ENCODE peak calls at places on chromosomes 6 and 20, in five cellular contexts. E, V, C, B and R are unnamed samples.

GRCh38 chr6:110270166-110270565 is 88.0 kb downstream of the METTL24 start:
- DNase-seq in C (no peak), E (no peak), B (no peak), V (peak; percentile 26), R (no peak)

GRCh38 chr6:33724281-33725023 is 13.0 kb upstream of the UQCC2 start:
- DNase-seq in B (no peak), V (no peak), E (no peak), C (no peak), R (no peak)

GRCh38 chr6:27133281-27134227 is 113.9 kb upstream of the PRSS16 start:
- DNase-seq in B (peak; percentile 72), V (peak; percentile 84), E (peak; percentile 7), C (peak; percentile 79), R (peak; percentile 64)

GRCh38 chr6:105748737-105749161 is 337.4 kb upstream of the PRDM1 start:
- DNase-seq in E (no peak), B (no peak), C (no peak), V (no peak), R (no peak)

GRCh38 chr6:108127826-108128225 is 38.0 kb upstream of the NR2E1 start:
- DNase-seq in E (no peak), B (no peak), V (no peak), C (no peak), R (no peak)

GRCh38 chr6:42627044-42627443 is 63.2 kb downstream of the UBR2 start:
- DNase-seq in B (no peak), E (no peak), V (no peak), C (no peak), R (no peak)

GRCh38 chr6:108684809-108685329 is 124.2 kb downstream of the FOXO3 start:
- DNase-seq in E (no peak), C (no peak), B (peak; percentile 33), V (peak; percentile 31), R (no peak)

GRCh38 chr6:131231886-131232285 is 96.6 kb downstream of the AKAP7 start:
- DNase-seq in C (no peak), E (no peak), V (no peak), B (no peak), R (no peak)

GRCh38 chr20:43590036-43590391 is 723 bp upstream of the IFT52 start:
- DNase-seq in E (peak; percentile 9), C (no peak), V (no peak), B (no peak), R (no peak)

GRCh38 chr6:31558631-31559500 is 11.5 kb downstream of the NFKBIL1 start:
- DNase-seq in E (peak; percentile 37), V (no peak), B (peak; percentile 46), C (no peak), R (no peak)

GRCh38 chr20:34516874-34517542 is 786 bp downstream of the DYNLRB1 start:
- DNase-seq in C (no peak), E (no peak), B (no peak), V (peak; percentile 53), R (no peak)

GRCh38 chr20:16052406-16052805 is 520.8 kb downstream of the KIF16B start:
- DNase-seq in B (no peak), C (no peak), V (no peak), E (no peak), R (no peak)

GRCh38 chr6:170027111-170028043 is 263.5 kb downstream of the DLL1 start:
- DNase-seq in B (no peak), V (no peak), C (no peak), E (no peak), R (no peak)

GRCh38 chr20:54069501-54069971 is 858 bp downstream of the BCAS1 start:
- DNase-seq in B (no peak), E (no peak), V (no peak), C (no peak), R (no peak)

GRCh38 chr6:31171931-31172882 is 1.7 kb upstream of the POU5F1 start:
- DNase-seq in E (no peak), V (no peak), B (no peak), C (no peak), R (no peak)

GRCh38 chr6:120805267-120805666 is 529.0 kb downstream of the TBC1D32 start:
- DNase-seq in C (no peak), V (no peak), E (no peak), B (no peak), R (no peak)

GRCh38 chr6:24981385-24981758 is 45.6 kb upstream of the RIPOR2 start:
- DNase-seq in V (peak; percentile 53), E (no peak), B (peak; percentile 36), C (no peak), R (no peak)

GRCh38 chr6:16105056-16105455 is 23.8 kb upstream of the MYLIP start:
- DNase-seq in V (no peak), C (no peak), E (no peak), B (no peak), R (no peak)

GRCh38 chr6:122798099-122798641 is 9.1 kb downstream of the SMPDL3A start:
- DNase-seq in V (no peak), B (no peak), E (no peak), C (peak; percentile 62), R (no peak)

GRCh38 chr6:40778186-40778585 is 191.0 kb upstream of the LRFN2 start:
- DNase-seq in V (no peak), E (no peak), B (peak; percentile 47), C (no peak), R (no peak)

GRCh38 chr20:5848711-5849505 is 98.7 kb downstream of the SHLD1 start:
- DNase-seq in V (no peak), E (no peak), B (peak; percentile 31), C (no peak), R (no peak)

GRCh38 chr6:139474145-139475108 is 100.0 kb upstream of the CITED2 start:
- DNase-seq in E (peak; percentile 12), V (no peak), C (no peak), B (no peak), R (no peak)

GRCh38 chr6:53436904-53437303 is 88.2 kb upstream of the ELOVL5 start:
- DNase-seq in E (no peak), B (no peak), V (no peak), C (no peak), R (no peak)

GRCh38 chr6:106084106-106084963 is 1.8 kb upstream of the PRDM1 start:
- DNase-seq in C (peak; percentile 73), B (peak; percentile 12), E (peak; percentile 48), V (peak; percentile 62), R (no peak)

GRCh38 chr6:35463292-35463691 is 4.9 kb upstream of the RPL10A start:
- DNase-seq in V (no peak), C (no peak), B (no peak), E (no peak), R (no peak)

GRCh38 chr6:100283288-100283687 is 181.4 kb downstream of the SIM1 start:
- DNase-seq in V (no peak), B (no peak), E (no peak), C (no peak), R (no peak)

GRCh38 chr20:59994697-59995122 is 36.5 kb downstream of the CDH26 start:
- DNase-seq in C (no peak), V (no peak), E (no peak), B (no peak), R (peak; percentile 32)

GRCh38 chr6:20846602-20847028 is 312.4 kb downstream of the CDKAL1 start:
- DNase-seq in E (no peak), B (peak; percentile 39), V (no peak), C (no peak), R (no peak)

GRCh38 chr20:44728835-44729342 is 13.7 kb downstream of the CCN5 start:
- DNase-seq in C (peak; percentile 92), V (peak; percentile 37), B (peak; percentile 90), E (peak; percentile 46), R (peak; percentile 62)

GRCh38 chr6:43985329-43985728 is 141.9 kb downstream of the MRPL14 start:
- DNase-seq in E (no peak), C (no peak), B (no peak), V (no peak), R (no peak)

GRCh38 chr6:14549319-14549770 is 431.8 kb downstream of the CD83 start:
- DNase-seq in V (no peak), C (no peak), E (no peak), B (no peak), R (no peak)

GRCh38 chr20:56634307-56634706 is 5.2 kb downstream of the TFAP2C start:
- DNase-seq in V (no peak), B (no peak), C (no peak), E (no peak), R (no peak)
- H3K4me1 ChIP-seq in V (peaks cover 52% of the 10 kb centered on the region), B (no peaks in the 10 kb centered on the region), C (no peaks in the 10 kb centered on the region), E (no peaks in the 10 kb centered on the region), R (peaks cover 19% of the 10 kb centered on the region)

GRCh38 chr6:75757295-75757694 is 8.3 kb downstream of the MYO6 start:
- DNase-seq in E (no peak), C (no peak), B (no peak), V (no peak), R (no peak)
- H3K4me1 ChIP-seq in E (no peaks in the 10 kb centered on the region), C (no peaks in the 10 kb centered on the region), B (peaks cover 20% of the 10 kb centered on the region), V (peaks cover 5% of the 10 kb centered on the region), R (peaks cover 28% of the 10 kb centered on the region)

GRCh38 chr20:31705598-31706597 is 16.8 kb downstream of the BCL2L1 start:
- DNase-seq in V (no peak), B (no peak), C (no peak), E (no peak), R (no peak)
- H3K4me1 ChIP-seq in V (peaks cover 5% of the 10 kb centered on the region), B (peaks cover 20% of the 10 kb centered on the region), C (peaks cover 83% of the 10 kb centered on the region), E (peaks cover 4% of the 10 kb centered on the region), R (peaks cover 100% of the 10 kb centered on the region)

DNA sequence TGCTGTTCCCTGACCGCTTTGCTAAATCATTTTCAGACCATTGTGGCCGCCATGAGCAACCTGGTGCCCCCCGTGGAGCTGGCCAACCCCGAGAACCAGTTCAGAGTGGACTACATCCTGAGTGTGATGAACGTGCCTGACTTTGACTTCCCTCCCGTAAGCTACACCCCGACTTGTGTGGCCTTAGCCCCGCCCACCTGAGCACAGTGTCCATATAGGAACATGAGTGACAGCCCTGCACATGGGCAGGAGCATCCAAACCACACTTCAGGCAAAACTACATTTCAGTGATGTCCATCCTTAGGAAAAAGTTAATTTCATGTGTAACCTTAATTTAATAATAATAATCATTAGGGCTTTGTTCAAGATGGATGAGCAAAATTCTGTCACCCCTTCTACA is 51.1 kb downstream of the GNAS start:
- DNase-seq in C (no peak), V (no peak), B (no peak), E (no peak), R (no peak)
- H3K4me1 ChIP-seq in C (peaks cover 73% of the 10 kb centered on the region), V (peaks cover 31% of the 10 kb centered on the region), B (peaks cover 30% of the 10 kb centered on the region), E (peaks cover 5% of the 10 kb centered on the region), R (peaks cover 98% of the 10 kb centered on the region)

DNA sequence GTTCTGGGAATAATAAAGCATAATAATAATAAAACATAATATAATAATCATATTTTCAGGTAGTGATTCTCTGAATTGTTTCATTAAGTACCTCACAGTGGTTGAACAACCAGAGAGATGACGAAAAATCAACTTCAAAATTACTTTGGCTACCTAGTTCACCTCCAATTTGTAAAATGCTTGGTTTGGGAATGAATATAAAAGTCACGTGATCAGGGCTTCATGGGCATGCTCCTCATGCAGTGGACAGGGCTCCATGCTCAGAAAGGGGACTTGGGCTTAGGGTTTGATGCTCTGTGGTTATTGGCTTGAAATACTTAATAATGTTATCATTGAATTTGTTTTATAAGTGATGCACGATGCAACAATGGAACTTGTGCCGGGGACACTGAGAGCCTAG is 58.2 kb downstream of the HAO1 start:
- DNase-seq in C (no peak), B (no peak), E (no peak), V (no peak), R (no peak)
- H3K4me1 ChIP-seq in C (no peaks in the 10 kb centered on the region), B (no peaks in the 10 kb centered on the region), E (no peaks in the 10 kb centered on the region), V (no peaks in the 10 kb centered on the region), R (no peaks in the 10 kb centered on the region)

GRCh38 chr6:37047933-37048850 is 42.7 kb downstream of the FGD2 start:
- DNase-seq in B (no peak), E (no peak), C (no peak), V (no peak), R (no peak)
- H3K4me1 ChIP-seq in B (no peaks in the 10 kb centered on the region), E (no peaks in the 10 kb centered on the region), C (peaks cover 11% of the 10 kb centered on the region), V (peaks cover 7% of the 10 kb centered on the region), R (peaks cover 35% of the 10 kb centered on the region)